ENCODE peak calls at places on chromosomes 16 and 17, in seven cellular contexts. One of them, this sample, is unnamed.

GRCh38 chr16:71540-72341 is 690 bp downstream of the RHBDF1 start:
- DNase-seq in ovary: peak; percentile 80
- DNase-seq in tibial nerve: peak; percentile 86
- DNase-seq in tibial artery: peak; percentile 93
- DNase-seq in endodermal cell: peak; percentile 95
- DNase-seq in Peyer's patch: peak; percentile 44
- DNase-seq in A549: peak; percentile 87
- DNase-seq in this sample: peak; percentile 91

GRCh38 chr16:73888840-73889577 is 407.6 kb upstream of the PSMD7 start:
- DNase-seq in ovary: no peak
- DNase-seq in tibial nerve: no peak
- DNase-seq in tibial artery: no peak
- DNase-seq in endodermal cell: no peak
- DNase-seq in Peyer's patch: no peak
- DNase-seq in A549: no peak
- DNase-seq in this sample: no peak

GRCh38 chr17:55816532-55817272 is 65.9 kb downstream of the PCTP start:
- DNase-seq in ovary: no peak
- DNase-seq in tibial nerve: no peak
- DNase-seq in tibial artery: no peak
- DNase-seq in endodermal cell: no peak
- DNase-seq in Peyer's patch: no peak
- DNase-seq in A549: no peak
- DNase-seq in this sample: no peak

GRCh38 chr16:28012031-28012445 is 51.5 kb downstream of the GSG1L start:
- DNase-seq in ovary: no peak
- DNase-seq in tibial nerve: no peak
- DNase-seq in tibial artery: no peak
- DNase-seq in endodermal cell: no peak
- DNase-seq in Peyer's patch: no peak
- DNase-seq in A549: no peak
- DNase-seq in this sample: no peak

GRCh38 chr17:2195729-2196128 is 107.9 kb downstream of the SMG6 start:
- DNase-seq in ovary: no peak
- DNase-seq in tibial nerve: no peak
- DNase-seq in tibial artery: no peak
- DNase-seq in endodermal cell: no peak
- DNase-seq in Peyer's patch: no peak
- DNase-seq in A549: no peak
- DNase-seq in this sample: no peak

GRCh38 chr16:88376053-88376834 is 6.5 kb upstream of the ZNF469 start:
- DNase-seq in ovary: no peak
- DNase-seq in tibial nerve: no peak
- DNase-seq in tibial artery: peak; percentile 56
- DNase-seq in endodermal cell: no peak
- DNase-seq in Peyer's patch: no peak
- DNase-seq in A549: no peak
- DNase-seq in this sample: no peak

GRCh38 chr17:21132428-21132827 is 5.7 kb downstream of the DHRS7B start:
- DNase-seq in ovary: no peak
- DNase-seq in tibial nerve: no peak
- DNase-seq in tibial artery: no peak
- DNase-seq in endodermal cell: no peak
- DNase-seq in Peyer's patch: no peak
- DNase-seq in A549: no peak
- DNase-seq in this sample: no peak

GRCh38 chr17:39767147-39767546 is 29.4 kb downstream of the GRB7 start:
- DNase-seq in ovary: no peak
- DNase-seq in tibial nerve: no peak
- DNase-seq in tibial artery: no peak
- DNase-seq in endodermal cell: peak; percentile 10
- DNase-seq in Peyer's patch: peak; percentile 21
- DNase-seq in A549: no peak
- DNase-seq in this sample: no peak

GRCh38 chr17:70050192-70050591 is 24.8 kb upstream of the KCNJ16 start:
- DNase-seq in ovary: no peak
- DNase-seq in tibial nerve: no peak
- DNase-seq in tibial artery: no peak
- DNase-seq in endodermal cell: no peak
- DNase-seq in Peyer's patch: no peak
- DNase-seq in A549: no peak
- DNase-seq in this sample: no peak

GRCh38 chr16:52518884-52519283 is 28.1 kb downstream of the TOX3 start:
- DNase-seq in ovary: no peak
- DNase-seq in tibial nerve: no peak
- DNase-seq in tibial artery: no peak
- DNase-seq in endodermal cell: no peak
- DNase-seq in Peyer's patch: no peak
- DNase-seq in A549: no peak
- DNase-seq in this sample: no peak

GRCh38 chr17:1473841-1474240 is 17.8 kb upstream of the CRK start:
- DNase-seq in ovary: no peak
- DNase-seq in tibial nerve: no peak
- DNase-seq in tibial artery: no peak
- DNase-seq in endodermal cell: no peak
- DNase-seq in Peyer's patch: peak; percentile 58
- DNase-seq in A549: no peak
- DNase-seq in this sample: no peak

DNA sequence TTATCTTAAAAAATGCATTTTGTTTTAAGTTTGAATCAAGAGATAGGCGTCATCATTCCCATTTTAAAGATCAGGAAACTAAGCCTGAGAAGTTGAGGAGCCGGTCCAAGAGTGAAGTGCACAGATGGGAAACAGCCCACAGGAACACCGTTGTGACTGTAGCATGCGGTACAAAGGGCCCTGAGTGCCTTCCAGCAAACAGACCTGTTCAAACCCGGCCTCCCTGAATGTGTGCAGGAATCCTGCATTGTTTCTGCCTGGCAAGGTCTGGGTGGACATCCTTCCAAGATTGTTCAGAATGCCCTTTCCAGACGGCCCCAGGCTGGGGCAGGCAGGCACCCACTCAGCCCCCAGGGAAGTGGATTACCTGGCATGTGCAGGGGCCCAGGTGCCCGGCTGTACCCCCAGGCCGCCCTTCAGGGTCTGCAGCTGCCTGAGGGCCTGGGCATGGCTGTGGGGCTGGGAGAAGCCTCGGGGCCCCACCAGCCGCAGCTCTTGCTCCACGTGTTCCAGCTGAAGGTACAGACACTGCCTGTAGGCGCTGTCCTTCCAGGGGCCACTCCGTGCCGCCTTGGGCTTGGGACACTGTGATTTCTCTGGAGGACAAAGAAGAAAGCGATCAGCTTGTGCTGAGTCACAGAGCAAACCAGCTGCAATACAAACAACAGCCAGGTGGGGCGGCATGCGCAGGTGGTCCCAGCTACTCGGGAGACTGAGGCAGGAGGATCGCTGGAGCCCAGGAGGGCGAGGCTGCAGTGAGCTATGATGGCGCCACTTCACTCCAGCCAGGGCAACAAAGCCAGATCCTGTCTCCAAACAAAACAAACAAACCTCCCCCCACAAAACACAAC is 45.0 kb upstream of the GCSH start:
- DNase-seq in ovary: no peak
- DNase-seq in tibial nerve: no peak
- DNase-seq in tibial artery: no peak
- DNase-seq in endodermal cell: peak; percentile 87
- DNase-seq in Peyer's patch: no peak
- DNase-seq in A549: no peak
- DNase-seq in this sample: no peak
- TF ChIP-seq CTCF in ovary: no peak
- TF ChIP-seq CTCF in tibial nerve: no peak
- TF ChIP-seq CTCF in tibial artery: no peak
- TF ChIP-seq CTCF in endodermal cell: peak; percentile 69
- TF ChIP-seq CTCF in Peyer's patch: no peak
- TF ChIP-seq CTCF in A549: peak; percentile 31
- TF ChIP-seq CTCF in this sample: no peak

DNA sequence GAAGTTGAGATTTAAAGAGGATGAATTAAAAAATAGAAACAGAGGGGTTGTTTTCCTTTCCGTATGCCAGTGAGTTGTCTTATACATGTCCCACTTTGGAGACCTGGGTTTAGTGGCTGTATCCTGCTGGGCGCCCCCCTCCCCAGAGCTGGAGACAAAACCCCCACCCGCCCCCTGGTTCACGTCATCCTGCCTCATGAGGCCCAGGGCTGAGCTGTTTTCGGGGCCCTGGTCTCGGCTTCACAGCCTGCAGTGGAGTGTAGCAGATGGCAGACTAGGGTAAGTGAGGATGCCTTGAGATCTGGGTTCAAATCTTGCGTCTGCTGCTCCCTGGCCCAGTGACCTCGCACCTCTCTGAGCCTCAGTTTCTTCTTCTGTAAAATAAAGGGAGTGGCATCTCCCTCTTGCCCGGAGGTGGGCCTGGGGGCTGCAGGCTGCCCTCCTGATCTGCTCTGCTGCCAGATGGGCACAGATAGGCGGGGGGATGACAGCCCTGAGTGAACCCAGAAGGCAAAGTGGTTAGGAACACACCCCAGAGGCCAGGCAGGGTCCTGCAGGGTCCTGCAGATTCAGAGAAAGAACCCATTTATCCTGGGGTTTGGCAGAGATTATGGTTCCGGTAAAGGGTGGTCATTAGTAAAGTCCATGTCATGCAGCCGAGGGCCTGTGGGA is 45.1 kb downstream of the SOCS3 start:
- DNase-seq in ovary: no peak
- DNase-seq in tibial nerve: no peak
- DNase-seq in tibial artery: no peak
- DNase-seq in endodermal cell: peak; percentile 82
- DNase-seq in Peyer's patch: no peak
- DNase-seq in A549: peak; percentile 82
- DNase-seq in this sample: no peak
- H3K4me3 ChIP-seq in ovary: no peak overlapping the region
- H3K4me3 ChIP-seq in tibial nerve: no peak overlapping the region
- H3K4me3 ChIP-seq in tibial artery: peak overlapping the region; percentile 41
- H3K4me3 ChIP-seq in endodermal cell: no peak overlapping the region
- H3K4me3 ChIP-seq in Peyer's patch: no peak overlapping the region
- H3K4me3 ChIP-seq in A549: peak overlapping the region; percentile 42
- H3K4me3 ChIP-seq in this sample: peak overlapping the region; percentile 23

GRCh38 chr16:84088695-84089395 is 27.9 kb downstream of the MBTPS1 start:
- DNase-seq in ovary: no peak
- DNase-seq in tibial nerve: no peak
- DNase-seq in tibial artery: no peak
- DNase-seq in endodermal cell: no peak
- DNase-seq in Peyer's patch: peak; percentile 63
- DNase-seq in A549: no peak
- DNase-seq in this sample: no peak
- H3K27ac ChIP-seq in ovary: no peak overlapping the region
- H3K27ac ChIP-seq in tibial nerve: no peak overlapping the region
- H3K27ac ChIP-seq in tibial artery: no peak overlapping the region
- H3K27ac ChIP-seq in endodermal cell: no peak overlapping the region
- H3K27ac ChIP-seq in Peyer's patch: no peak overlapping the region
- H3K27ac ChIP-seq in A549: no peak overlapping the region
- H3K27ac ChIP-seq in this sample: no peak overlapping the region

GRCh38 chr16:15509593-15510520 is 75.5 kb downstream of the BMERB1 start:
- DNase-seq in ovary: no peak
- DNase-seq in tibial nerve: no peak
- DNase-seq in tibial artery: no peak
- DNase-seq in endodermal cell: peak; percentile 59
- DNase-seq in Peyer's patch: no peak
- DNase-seq in A549: no peak
- DNase-seq in this sample: no peak
- TF ChIP-seq CTCF in ovary: no peak
- TF ChIP-seq CTCF in tibial nerve: no peak
- TF ChIP-seq CTCF in tibial artery: no peak
- TF ChIP-seq CTCF in endodermal cell: no peak
- TF ChIP-seq CTCF in Peyer's patch: no peak
- TF ChIP-seq CTCF in A549: no peak
- TF ChIP-seq CTCF in this sample: no peak

DNA sequence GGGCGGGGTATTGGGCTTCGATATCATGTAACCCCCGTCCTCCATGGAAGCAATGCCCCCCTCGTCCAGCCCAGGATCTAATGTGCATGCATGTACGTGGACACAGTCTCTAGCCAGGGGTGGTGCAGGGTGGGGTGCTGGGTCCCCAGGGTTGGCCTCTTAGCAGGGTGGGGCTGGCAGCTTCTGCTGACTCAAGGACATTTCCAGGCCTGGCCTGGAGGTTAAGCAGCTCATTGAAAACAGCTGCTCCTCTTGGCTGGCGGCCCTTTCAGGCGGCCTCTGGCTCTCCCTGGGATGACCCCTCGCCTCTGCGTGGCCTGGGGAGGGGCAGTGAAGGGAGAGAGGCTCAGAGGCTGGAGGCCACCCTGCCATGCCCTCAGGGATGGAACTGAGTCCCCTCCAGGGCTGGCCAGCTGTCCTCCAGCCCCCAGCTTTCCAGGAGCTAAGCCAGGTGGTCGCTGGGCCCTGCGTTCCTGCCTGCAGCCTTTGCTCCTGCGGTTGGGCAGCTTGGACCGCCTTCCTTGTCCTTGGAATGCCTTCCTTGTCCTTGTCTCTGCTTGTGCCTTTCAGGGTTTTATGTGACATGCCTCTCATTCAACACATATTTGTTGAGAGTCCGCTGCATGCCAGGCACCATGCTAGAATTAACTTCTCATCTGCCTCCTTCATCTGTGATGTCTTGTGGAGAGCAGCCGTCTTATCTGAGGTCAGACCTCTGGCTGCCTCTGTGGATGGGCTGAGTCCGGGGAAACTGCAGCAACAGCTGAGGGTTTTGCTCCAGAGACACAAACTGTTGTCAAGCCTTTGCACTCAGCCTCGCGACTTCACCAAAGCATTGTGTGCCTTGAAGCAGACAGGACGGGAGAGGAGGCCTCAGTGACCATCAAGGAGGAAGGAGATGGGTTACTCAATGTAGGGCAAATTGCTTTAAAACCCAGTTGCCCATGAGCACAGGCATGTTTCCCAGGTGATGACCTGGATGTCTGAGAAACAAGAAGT is 26.7 kb downstream of the MRC2 start:
- DNase-seq in ovary: peak; percentile 85
- DNase-seq in tibial nerve: peak; percentile 52
- DNase-seq in tibial artery: peak; percentile 74
- DNase-seq in endodermal cell: peak; percentile 74
- DNase-seq in Peyer's patch: no peak
- DNase-seq in A549: no peak
- DNase-seq in this sample: no peak
- H3K4me3 ChIP-seq in ovary: no peak overlapping the region
- H3K4me3 ChIP-seq in tibial nerve: no peak overlapping the region
- H3K4me3 ChIP-seq in tibial artery: no peak overlapping the region
- H3K4me3 ChIP-seq in endodermal cell: no peak overlapping the region
- H3K4me3 ChIP-seq in Peyer's patch: no peak overlapping the region
- H3K4me3 ChIP-seq in A549: no peak overlapping the region
- H3K4me3 ChIP-seq in this sample: peak overlapping the region; percentile 74

GRCh38 chr16:86533942-86534341 is 21.1 kb downstream of the MTHFSD start:
- DNase-seq in ovary: no peak
- DNase-seq in tibial nerve: no peak
- DNase-seq in tibial artery: no peak
- DNase-seq in endodermal cell: no peak
- DNase-seq in Peyer's patch: no peak
- DNase-seq in A549: no peak
- DNase-seq in this sample: no peak
- H3K27ac ChIP-seq in ovary: no peak overlapping the region
- H3K27ac ChIP-seq in tibial nerve: no peak overlapping the region
- H3K27ac ChIP-seq in tibial artery: no peak overlapping the region
- H3K27ac ChIP-seq in endodermal cell: no peak overlapping the region
- H3K27ac ChIP-seq in Peyer's patch: no peak overlapping the region
- H3K27ac ChIP-seq in A549: no peak overlapping the region
- H3K27ac ChIP-seq in this sample: no peak overlapping the region

GRCh38 chr17:36591434-36592315 is at the start of gene DHRS11:
- DNase-seq in ovary: peak; percentile 80
- DNase-seq in tibial nerve: peak; percentile 57
- DNase-seq in tibial artery: peak; percentile 90
- DNase-seq in endodermal cell: peak; percentile 98
- DNase-seq in Peyer's patch: peak; percentile 76
- DNase-seq in A549: peak; percentile 97
- DNase-seq in this sample: no peak
- TF ChIP-seq CTCF in ovary: no peak
- TF ChIP-seq CTCF in tibial nerve: no peak
- TF ChIP-seq CTCF in tibial artery: no peak
- TF ChIP-seq CTCF in endodermal cell: no peak
- TF ChIP-seq CTCF in Peyer's patch: no peak
- TF ChIP-seq CTCF in A549: peak; percentile 21
- TF ChIP-seq CTCF in this sample: no peak